ENCODE peak calls at places on chromosomes 5 and 9, in nine cellular contexts. Q is brain microvascular endothelial cell, G is right lobe of liver, B is psoas muscle, N is colonic mucosa, J is tibial artery, C is fibroblast of lung, W is heart left ventricle, O is stomach. K is an unnamed sample. For H3K27me3, the result is how much of the 10 kb centered on the place peaks cover.

GRCh38 chr9:90773593-90773992 is 28.0 kb upstream of the SYK start:
- DNase-seq in O (no peak), C (no peak), G (no peak), N (peak), J (no peak), W (no peak), Q (no peak), B (no peak), K (no peak)

GRCh38 chr5:38782185-38782584 is 63.6 kb upstream of the OSMR start:
- DNase-seq in N (no peak), C (no peak), Q (no peak), G (no peak), W (no peak), O (no peak), J (no peak), B (no peak), K (no peak)

GRCh38 chr5:173399846-173400245 is 71.6 kb upstream of the STC2 start:
- DNase-seq in O (no peak), J (no peak), Q (no peak), G (no peak), C (peak), B (no peak), W (no peak), N (no peak), K (no peak)

GRCh38 chr5:147855774-147856069 is 22.8 kb upstream of the SCGB3A2 start:
- DNase-seq in C (no peak), O (no peak), J (no peak), G (no peak), W (no peak), B (no peak), N (no peak), Q (no peak), K (no peak)

GRCh38 chr9:91729558-91729842 is 220.5 kb downstream of the ROR2 start:
- DNase-seq in B (no peak), G (no peak), Q (no peak), O (no peak), N (no peak), W (no peak), C (no peak), J (no peak), K (no peak)

GRCh38 chr5:73215891-73216610 is 43.1 kb downstream of the TMEM174 start:
- DNase-seq in C (peak), N (peak), W (peak), O (peak), G (peak), B (peak), Q (peak), J (peak), K (no peak)

GRCh38 chr5:24475101-24475500 is 169.7 kb downstream of the CDH10 start:
- DNase-seq in J (no peak), C (no peak), Q (no peak), O (no peak), W (no peak), G (no peak), N (no peak), B (no peak), K (no peak)

GRCh38 chr5:110058175-110058574 is 368.4 kb downstream of the MAN2A1 start:
- DNase-seq in C (no peak), O (no peak), J (no peak), Q (no peak), B (no peak), N (no peak), W (no peak), G (no peak), K (no peak)

GRCh38 chr9:83538890-83539238 is 663 bp upstream of the FRMD3 start:
- DNase-seq in G (no peak), B (no peak), W (no peak), C (no peak), J (no peak), N (no peak), O (no peak), Q (no peak), K (no peak)

GRCh38 chr5:138138949-138139775 is at the start of gene NME5:
- DNase-seq in Q (peak), G (peak), B (peak), J (peak), W (peak), C (peak), O (peak), N (peak), K (no peak)

GRCh38 chr5:113713051-113713450 is 199.6 kb downstream of the YTHDC2 start:
- DNase-seq in O (no peak), N (no peak), G (no peak), Q (no peak), W (no peak), J (no peak), C (no peak), B (no peak), K (no peak)
- TF ChIP-seq CTCF in O (no peak), N (no peak), G (no peak), Q (no peak), W (no peak), J (no peak), C (no peak), B (no peak), K (no peak)

GRCh38 chr9:34580358-34580757 is 9.2 kb downstream of the CNTFR start:
- DNase-seq in O (no peak), Q (no peak), W (no peak), G (no peak), C (no peak), B (no peak), N (no peak), J (no peak), K (no peak)

GRCh38 chr9:34579097-34579818 is 10.3 kb downstream of the CNTFR start:
- DNase-seq in Q (no peak), O (no peak), N (no peak), J (no peak), W (peak), B (no peak), G (no peak), C (no peak), K (no peak)

GRCh38 chr9:34581318-34581717 is 8.2 kb downstream of the CNTFR start:
- DNase-seq in O (no peak), W (no peak), Q (no peak), J (no peak), G (peak), B (no peak), C (no peak), N (no peak), K (no peak)

GRCh38 chr9:34578241-34579096 is 11.1 kb downstream of the CNTFR start:
- DNase-seq in B (no peak), G (no peak), W (peak), Q (peak), J (no peak), N (no peak), C (peak), O (no peak), K (no peak)

DNA sequence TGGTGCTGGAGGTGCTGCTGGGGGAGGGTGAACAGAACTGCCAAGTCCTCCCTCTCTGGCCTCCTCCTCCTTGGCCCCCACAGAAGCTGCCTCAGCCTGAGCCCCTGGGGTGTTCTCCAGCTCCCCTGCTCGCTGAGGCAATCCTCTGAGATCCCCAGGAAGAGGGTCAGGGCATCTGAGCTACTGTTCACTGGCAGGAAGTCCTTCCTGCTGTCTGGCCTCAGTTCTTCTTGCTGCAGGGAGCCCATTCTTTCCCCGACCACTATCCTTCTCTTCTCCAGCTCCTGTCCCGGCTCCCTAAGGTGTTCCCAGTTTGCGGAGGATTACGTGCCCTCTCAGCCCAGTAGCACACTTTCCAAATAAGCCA is 9.7 kb downstream of the CNTFR start:
- DNase-seq in Q (no peak), O (no peak), N (no peak), C (no peak), J (no peak), G (no peak), B (no peak), W (no peak), K (no peak)
- H3K27me3 ChIP-seq in Q (half or more), O (half or more), N (under half), C (under half), J (under half), G (under half), B (under half), W (under half), K (under half)

GRCh38 chr9:27503623-27504022 is 20.5 kb upstream of the IFNK start:
- DNase-seq in Q (no peak), N (no peak), C (no peak), J (no peak), W (no peak), O (no peak), B (no peak), G (no peak), K (no peak)

GRCh38 chr9:27495480-27496133 is 28.5 kb upstream of the IFNK start:
- DNase-seq in N (no peak), W (no peak), B (no peak), C (no peak), Q (no peak), G (no peak), J (no peak), O (no peak), K (no peak)

GRCh38 chr9:27499481-27499880 is 24.6 kb upstream of the IFNK start:
- DNase-seq in J (no peak), B (no peak), N (no peak), G (no peak), O (no peak), Q (peak), W (no peak), C (peak), K (peak)

GRCh38 chr9:27496134-27496504 is 28.0 kb upstream of the IFNK start:
- DNase-seq in J (no peak), O (no peak), N (no peak), C (no peak), G (no peak), Q (no peak), W (no peak), B (no peak), K (no peak)

GRCh38 chr9:27497883-27498553 is 26.1 kb upstream of the IFNK start:
- DNase-seq in W (no peak), N (no peak), C (no peak), J (no peak), Q (no peak), B (no peak), G (no peak), O (no peak), K (no peak)
- H3K4me3 ChIP-seq in W (no peak), N (no peak), C (no peak), J (no peak), Q (no peak), B (no peak), G (no peak), O (no peak), K (no peak)

GRCh38 chr9:122347348-122348287 is 23.2 kb upstream of the PTGS1 start:
- DNase-seq in Q (no peak), W (no peak), G (no peak), J (no peak), O (no peak), C (no peak), B (no peak), N (peak), K (no peak)
- TF ChIP-seq CTCF in Q (no peak), W (no peak), G (no peak), J (no peak), O (no peak), C (no peak), B (no peak), N (no peak), K (peak)

GRCh38 chr9:122228906-122229837 is at the start of gene LHX6:
- DNase-seq in B (no peak), Q (peak), W (peak), J (no peak), C (peak), G (no peak), O (no peak), N (no peak), K (no peak)
- H3K27me3 ChIP-seq in B (half or more), Q (half or more), W (half or more), J (under half), C (half or more), G (under half), O (half or more), N (half or more), K (half or more)

GRCh38 chr5:154611341-154611767 is 133.3 kb upstream of the HAND1 start:
- DNase-seq in G (no peak), O (no peak), C (peak), Q (no peak), N (no peak), W (no peak), J (no peak), B (peak), K (no peak)
- H3K4me3 ChIP-seq in G (no peak), O (peak), C (peak), Q (peak), N (no peak), W (peak), J (peak), B (peak), K (no peak)

GRCh38 chr5:99814311-99815063 is 720.7 kb upstream of the FAM174A start:
- DNase-seq in C (peak), O (no peak), J (no peak), B (no peak), G (no peak), N (no peak), Q (no peak), W (no peak), K (no peak)

GRCh38 chr5:99807346-99807745 is 727.8 kb upstream of the FAM174A start:
- DNase-seq in J (no peak), N (no peak), C (peak), O (no peak), Q (no peak), W (no peak), B (no peak), G (no peak), K (no peak)

GRCh38 chr5:99808657-99809230 is 726.4 kb upstream of the FAM174A start:
- DNase-seq in N (no peak), G (no peak), O (no peak), B (no peak), C (no peak), J (no peak), W (no peak), Q (no peak), K (no peak)
- TF ChIP-seq CTCF in N (no peak), G (no peak), O (no peak), B (no peak), C (no peak), J (no peak), W (no peak), Q (no peak), K (no peak)

GRCh38 chr5:65640240-65640639 is 15.4 kb downstream of the SHLD3 start:
- DNase-seq in G (no peak), W (no peak), N (no peak), O (no peak), Q (no peak), J (no peak), C (peak), B (no peak), K (no peak)
- H3K27me3 ChIP-seq in G (under half), W (under half), N (under half), O (under half), Q (under half), J (under half), C (under half), B (under half), K (under half)

GRCh38 chr9:129038109-129038852 is 1.9 kb downstream of the MIGA2 start:
- DNase-seq in O (no peak), Q (no peak), B (no peak), J (no peak), G (no peak), C (no peak), N (no peak), W (peak), K (no peak)
- H3K4me3 ChIP-seq in O (peak), Q (peak), B (peak), J (peak), G (no peak), C (peak), N (peak), W (peak), K (no peak)

DNA sequence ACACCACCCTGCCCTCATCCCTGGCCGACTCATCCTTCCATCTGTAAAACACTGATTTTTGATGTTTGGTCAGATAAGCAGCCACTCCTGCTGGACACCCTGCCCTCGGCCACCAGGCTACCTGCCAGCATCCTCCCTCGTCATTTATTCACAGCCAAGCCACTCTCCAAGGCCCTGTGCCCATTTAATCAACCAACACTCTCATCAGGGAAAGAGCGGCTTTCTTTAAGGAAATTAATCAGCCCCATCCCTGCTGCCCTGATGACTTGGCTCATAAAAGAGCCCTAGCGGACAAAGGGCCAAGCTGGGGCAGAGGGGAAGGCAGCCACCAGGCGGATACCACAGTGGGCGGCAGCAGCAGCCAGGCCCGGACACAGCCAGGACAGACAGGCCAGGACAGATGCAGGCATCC is 52.4 kb downstream of the GOLM1 start:
- DNase-seq in G (no peak), O (no peak), J (no peak), B (no peak), Q (no peak), W (no peak), N (no peak), C (no peak), K (no peak)
- TF ChIP-seq CTCF in G (no peak), O (no peak), J (no peak), B (no peak), Q (no peak), W (no peak), N (no peak), C (no peak), K (no peak)

K was measured in BJ.